ENCODE peak calls at places on chromosome 21, in ten cellular contexts. W is transverse colon; X is COLO829; J is ecto neural progenitor cell; H is cardiac fibroblast; E is GM18507; K is endothelial cell; A is stimulated activated CD8-positive, alpha-beta memory T cell treated with anti-CD3 and anti-CD28 coated beads, Interleukin-15, amount 100 ng/mL, for 24 hours; Q is mucosa of gallbladder; Y is kidney glomerular epithelial cell. C is an unnamed sample.

GRCh38 chr21:42287193-42288083 is 27.8 kb downstream of the TFF3 start:
- DNase-seq in W (no peak), X (no peak), J (no peak), H (no peak), E (no peak), K (no peak), A (no peak), Q (no peak), Y (no peak), C (no peak)

GRCh38 chr21:44348861-44349260 is 4.6 kb upstream of the TRPM2 start:
- DNase-seq in W (no peak), X (no peak), J (no peak), H (no peak), E (no peak), K (no peak), A (no peak), Q (no peak), Y (no peak), C (no peak)

GRCh38 chr21:42038826-42039425 is 28.8 kb upstream of the ZBTB21 start:
- DNase-seq in W (no peak), X (no peak), J (no peak), H (peak), E (no peak), K (no peak), A (no peak), Q (no peak), Y (no peak), C (no peak)

GRCh38 chr21:33027401-33028185 is 1.9 kb downstream of the OLIG2 start:
- DNase-seq in W (no peak), X (no peak), J (no peak), H (no peak), E (no peak), K (no peak), A (no peak), Q (no peak), Y (no peak), C (no peak)

GRCh38 chr21:26199471-26199870 is 28.9 kb upstream of the APP start:
- DNase-seq in W (no peak), X (no peak), J (no peak), H (peak), E (no peak), K (no peak), A (no peak), Q (no peak), Y (no peak), C (no peak)

GRCh38 chr21:9737871-9738520 is 783.4 kb upstream of the TPTE start:
- DNase-seq in W (no peak), X (no peak), J (no peak), H (no peak), E (no peak), K (no peak), A (no peak), Q (no peak), Y (no peak), C (no peak)

GRCh38 chr21:35511298-35512162 is 462.4 kb upstream of the RUNX1 start:
- DNase-seq in W (no peak), X (peak), J (no peak), H (peak), E (no peak), K (no peak), A (no peak), Q (no peak), Y (no peak), C (no peak)

GRCh38 chr21:41425954-41426655 is at the start of gene MX1:
- DNase-seq in W (peak), X (no peak), J (peak), H (peak), E (peak), K (peak), A (peak), Q (peak), Y (peak), C (peak)

GRCh38 chr21:16084776-16085364 is 355.1 kb downstream of the USP25 start:
- DNase-seq in W (no peak), X (peak), J (no peak), H (peak), E (no peak), K (no peak), A (no peak), Q (no peak), Y (no peak), C (peak)

GRCh38 chr21:36792505-36792967 is 93.6 kb downstream of the SIM2 start:
- DNase-seq in W (no peak), X (no peak), J (no peak), H (peak), E (no peak), K (no peak), A (no peak), Q (no peak), Y (no peak), C (no peak)

GRCh38 chr21:14523234-14523633 is 22.9 kb downstream of the SAMSN1 start:
- DNase-seq in W (no peak), X (no peak), J (no peak), H (peak), E (peak), K (no peak), A (no peak), Q (no peak), Y (no peak), C (no peak)

GRCh38 chr21:32861871-32862270 is 90.3 kb upstream of the PAXBP1 start:
- DNase-seq in W (no peak), X (no peak), J (no peak), H (peak), E (no peak), K (no peak), A (no peak), Q (no peak), Y (no peak), C (no peak)

GRCh38 chr21:29638761-29639327 is 301.0 kb downstream of the GRIK1 start:
- DNase-seq in W (no peak), X (no peak), J (no peak), H (no peak), E (no peak), K (no peak), A (no peak), Q (no peak), Y (no peak), C (no peak)

GRCh38 chr21:45954271-45954670 is 27.3 kb upstream of the COL6A1 start:
- DNase-seq in W (no peak), X (no peak), J (no peak), H (peak), E (no peak), K (no peak), A (no peak), Q (peak), Y (no peak), C (no peak)

GRCh38 chr21:38729745-38730401 is 75.9 kb upstream of the ETS2 start:
- DNase-seq in W (no peak), X (no peak), J (no peak), H (peak), E (no peak), K (no peak), A (no peak), Q (no peak), Y (no peak), C (no peak)

GRCh38 chr21:29144736-29145353 is 14.4 kb downstream of the MAP3K7CL start:
- DNase-seq in W (no peak), X (no peak), J (no peak), H (peak), E (no peak), K (no peak), A (no peak), Q (no peak), Y (no peak), C (no peak)

GRCh38 chr21:34078915-34079314 is 5.5 kb downstream of the MRPS6 start:
- DNase-seq in W (peak), X (no peak), J (no peak), H (no peak), E (no peak), K (no peak), A (no peak), Q (no peak), Y (no peak), C (no peak)

GRCh38 chr21:42350899-42351543 is at the start of gene TFF2:
- DNase-seq in W (no peak), X (no peak), J (no peak), H (no peak), E (no peak), K (no peak), A (no peak), Q (no peak), Y (no peak), C (no peak)

GRCh38 chr21:29238967-29239289 is 59.8 kb upstream of the BACH1 start:
- DNase-seq in W (no peak), X (no peak), J (no peak), H (peak), E (no peak), K (no peak), A (no peak), Q (no peak), Y (no peak), C (no peak)

GRCh38 chr21:35215870-35216269 is 166.8 kb upstream of the RUNX1 start:
- DNase-seq in W (no peak), X (no peak), J (no peak), H (no peak), E (no peak), K (no peak), A (no peak), Q (no peak), Y (no peak), C (no peak)

GRCh38 chr21:25963186-25963585 is 207.4 kb downstream of the APP start:
- DNase-seq in W (peak), X (peak), J (no peak), H (peak), E (no peak), K (no peak), A (no peak), Q (no peak), Y (peak), C (no peak)

GRCh38 chr21:28421716-28422480 is 570.8 kb downstream of the LTN1 start:
- DNase-seq in W (no peak), X (no peak), J (no peak), H (peak), E (no peak), K (no peak), A (no peak), Q (no peak), Y (no peak), C (no peak)

GRCh38 chr21:39003982-39004775 is 179.1 kb downstream of the PSMG1 start:
- DNase-seq in W (no peak), X (no peak), J (no peak), H (peak), E (no peak), K (no peak), A (no peak), Q (no peak), Y (no peak), C (no peak)

GRCh38 chr21:33552093-33552998 is 9.5 kb downstream of the SON start:
- DNase-seq in W (no peak), X (no peak), J (no peak), H (no peak), E (no peak), K (no peak), A (no peak), Q (no peak), Y (no peak), C (no peak)

GRCh38 chr21:34924194-34924593 is 124.9 kb downstream of the RUNX1 start:
- DNase-seq in W (no peak), X (no peak), J (no peak), H (no peak), E (no peak), K (no peak), A (no peak), Q (no peak), Y (no peak), C (no peak)

GRCh38 chr21:45615145-45615711 is 28.3 kb upstream of the PCBP3 start:
- DNase-seq in W (peak), X (no peak), J (no peak), H (peak), E (peak), K (no peak), A (peak), Q (peak), Y (no peak), C (peak)

GRCh38 chr21:36288651-36289243 is 31.2 kb upstream of the MORC3 start:
- DNase-seq in W (no peak), X (peak), J (no peak), H (no peak), E (no peak), K (no peak), A (no peak), Q (no peak), Y (no peak), C (no peak)

GRCh38 chr21:31180256-31181088 is 142.2 kb upstream of the KRTAP19-8 start:
- DNase-seq in W (no peak), X (peak), J (no peak), H (peak), E (no peak), K (no peak), A (no peak), Q (no peak), Y (peak), C (no peak)

GRCh38 chr21:42652527-42653491 is 612 bp upstream of the PDE9A start:
- DNase-seq in W (peak), X (peak), J (peak), H (peak), E (no peak), K (peak), A (no peak), Q (peak), Y (peak), C (peak)

GRCh38 chr21:25329227-25329626 is 278.1 kb downstream of the MRPL39 start:
- DNase-seq in W (no peak), X (no peak), J (no peak), H (peak), E (no peak), K (no peak), A (no peak), Q (no peak), Y (peak), C (no peak)

GRCh38 chr21:35860181-35860869 is 200.0 kb downstream of the SETD4 start:
- DNase-seq in W (peak), X (no peak), J (no peak), H (no peak), E (no peak), K (no peak), A (no peak), Q (no peak), Y (no peak), C (no peak)

GRCh38 chr21:15627823-15628222 is 102.0 kb upstream of the USP25 start:
- DNase-seq in W (no peak), X (no peak), J (no peak), H (no peak), E (no peak), K (no peak), A (no peak), Q (no peak), Y (no peak), C (no peak)

GRCh38 chr21:45880097-45881068 is 101.2 kb upstream of the COL6A1 start:
- DNase-seq in W (peak), X (peak), J (peak), H (peak), E (peak), K (peak), A (peak), Q (peak), Y (peak), C (peak)

GRCh38 chr21:45455321-45456013 is 50.5 kb downstream of the COL18A1 start:
- DNase-seq in W (no peak), X (no peak), J (no peak), H (peak), E (no peak), K (no peak), A (no peak), Q (no peak), Y (no peak), C (no peak)

GRCh38 chr21:27688773-27689172 is 721.9 kb upstream of the ADAMTS5 start:
- DNase-seq in W (no peak), X (no peak), J (no peak), H (no peak), E (no peak), K (no peak), A (no peak), Q (no peak), Y (no peak), C (no peak)

GRCh38 chr21:38913120-38913975 is 107.6 kb downstream of the ETS2 start:
- DNase-seq in W (peak), X (peak), J (peak), H (peak), E (no peak), K (peak), A (no peak), Q (peak), Y (no peak), C (no peak)

GRCh38 chr21:35792569-35792968 is 267.8 kb downstream of the SETD4 start:
- DNase-seq in W (no peak), X (no peak), J (no peak), H (peak), E (no peak), K (no peak), A (no peak), Q (no peak), Y (peak), C (no peak)

GRCh38 chr21:42684109-42684916 is 30.9 kb downstream of the PDE9A start:
- DNase-seq in W (no peak), X (peak), J (no peak), H (no peak), E (no peak), K (no peak), A (peak), Q (no peak), Y (no peak), C (peak)

GRCh38 chr21:26130249-26130896 is 40.2 kb downstream of the APP start:
- DNase-seq in W (no peak), X (no peak), J (no peak), H (peak), E (no peak), K (no peak), A (no peak), Q (no peak), Y (no peak), C (no peak)

C was measured in dorsolateral prefrontal cortex.